ENCODE peak calls at places on chromosomes 5 and 9, in seven cellular contexts. A is activated T-helper 1 cell treated with anti-CD3 and anti-CD28 coated beads, Interleukin-2, amount 50 U/mL, for 16 hours; M is endothelial cell; J is NCI-H82; P is AG09309; H is ELR; C is GM19239. W is an unnamed sample.

GRCh38 chr9:99358668-99359067 is 136.6 kb downstream of the SEC61B start:
- DNase-seq in A (no peak), M (no peak), J (no peak), P (no peak), H (no peak), C (no peak), W (no peak)

GRCh38 chr9:34513567-34514214 is 9.1 kb downstream of the ENHO start:
- DNase-seq in A (no peak), M (no peak), J (peak), P (no peak), H (no peak), C (no peak), W (no peak)

GRCh38 chr5:154753792-154754191 is 1.4 kb upstream of the LARP1 start:
- DNase-seq in A (no peak), M (no peak), J (peak), P (peak), H (peak), C (no peak), W (no peak)

GRCh38 chr5:68239485-68239884 is 23.9 kb downstream of the PIK3R1 start:
- DNase-seq in A (peak), M (no peak), J (peak), P (peak), H (peak), C (peak), W (peak)

GRCh38 chr9:78664370-78664769 is 367.4 kb downstream of the PSAT1 start:
- DNase-seq in A (no peak), M (no peak), J (no peak), P (no peak), H (no peak), C (no peak), W (no peak)

GRCh38 chr5:128539038-128539429 is 989 bp upstream of the FBN2 start:
- DNase-seq in A (no peak), M (no peak), J (no peak), P (no peak), H (peak), C (no peak), W (no peak)

GRCh38 chr5:5767286-5767928 is 344.9 kb downstream of the ICE1 start:
- DNase-seq in A (no peak), M (no peak), J (no peak), P (no peak), H (no peak), C (no peak), W (no peak)

GRCh38 chr5:133610489-133611356 is 1.6 kb downstream of the FSTL4 start:
- DNase-seq in A (no peak), M (peak), J (no peak), P (no peak), H (peak), C (peak), W (no peak)

GRCh38 chr9:88922091-88922490 is 69.2 kb upstream of the S1PR3 start:
- DNase-seq in A (no peak), M (no peak), J (no peak), P (no peak), H (no peak), C (no peak), W (peak)

GRCh38 chr5:169527863-169528262 is 55.7 kb upstream of the SPDL1 start:
- DNase-seq in A (no peak), M (no peak), J (no peak), P (peak), H (no peak), C (no peak), W (no peak)

GRCh38 chr9:83473488-83473971 is 64.7 kb downstream of the FRMD3 start:
- DNase-seq in A (no peak), M (no peak), J (no peak), P (no peak), H (peak), C (peak), W (no peak)

GRCh38 chr5:92042237-92042636 is 659.1 kb upstream of the ARRDC3 start:
- DNase-seq in A (no peak), M (no peak), J (peak), P (no peak), H (no peak), C (no peak), W (no peak)

GRCh38 chr9:128144239-128145181 is 4.7 kb upstream of the LCN2 start:
- DNase-seq in A (no peak), M (no peak), J (no peak), P (no peak), H (no peak), C (no peak), W (no peak)

GRCh38 chr5:14665949-14666741 is 1.6 kb downstream of the OTULIN start:
- DNase-seq in A (peak), M (peak), J (peak), P (no peak), H (peak), C (peak), W (peak)

GRCh38 chr5:36417221-36417620 is 115.5 kb upstream of the RANBP3L start:
- DNase-seq in A (no peak), M (no peak), J (no peak), P (no peak), H (peak), C (no peak), W (no peak)

GRCh38 chr9:137223078-137224040 is 1.3 kb upstream of the RNF208 start:
- DNase-seq in A (peak), M (peak), J (peak), P (peak), H (peak), C (peak), W (peak)

GRCh38 chr5:120297621-120298020 is 166.5 kb upstream of the PRR16 start:
- DNase-seq in A (no peak), M (no peak), J (no peak), P (peak), H (peak), C (no peak), W (no peak)

GRCh38 chr9:137116027-137116507 is 1.5 kb upstream of the DPP7 start:
- DNase-seq in A (no peak), M (no peak), J (no peak), P (no peak), H (no peak), C (no peak), W (no peak)

GRCh38 chr9:4099961-4100360 is 199.9 kb downstream of the GLIS3 start:
- DNase-seq in A (no peak), M (no peak), J (no peak), P (peak), H (peak), C (no peak), W (no peak)

GRCh38 chr5:139710370-139711066 is 62.4 kb downstream of the CXXC5 start:
- DNase-seq in A (peak), M (peak), J (peak), P (no peak), H (peak), C (no peak), W (peak)